ENCODE peak calls at places on chromosomes 12 and 14, in six cellular contexts. M, X, G, B, Q and P are unnamed samples.

GRCh38 chr12:78938341-78939084 is 73.9 kb downstream of the SYT1 start:
- DNase-seq in M (no peak), X (no peak), G (no peak), B (no peak), Q (no peak), P (no peak)

GRCh38 chr12:106769546-106769945 is 4.9 kb upstream of the RIC8B start:
- DNase-seq in M (no peak), Q (no peak), G (no peak), X (no peak), B (no peak), P (no peak)

GRCh38 chr14:99213603-99214002 is 58.4 kb downstream of the BCL11B start:
- DNase-seq in B (no peak), X (no peak), Q (no peak), G (no peak), M (no peak), P (no peak)

GRCh38 chr12:105931104-105931503 is 207.7 kb downstream of the NUAK1 start:
- DNase-seq in G (no peak), B (no peak), Q (no peak), X (no peak), M (no peak), P (no peak)

GRCh38 chr12:56947633-56948535 is 9.5 kb downstream of the RDH16 start:
- DNase-seq in G (no peak), B (no peak), Q (no peak), X (no peak), M (peak; percentile 50), P (no peak)

GRCh38 chr12:107903377-107904061 is 129.0 kb downstream of the ASCL4 start:
- DNase-seq in Q (no peak), G (peak; percentile 86), M (peak; percentile 94), X (no peak), B (peak; percentile 21), P (peak; percentile 76)

GRCh38 chr12:56338643-56339422 is at the start of gene IL23A:
- DNase-seq in Q (peak; percentile 63), M (no peak), X (no peak), G (peak; percentile 30), B (no peak), P (no peak)

GRCh38 chr12:31896514-31897039 is 62.6 kb upstream of the RESF1 start:
- DNase-seq in B (no peak), M (peak; percentile 84), X (peak; percentile 32), G (peak; percentile 73), Q (no peak), P (peak; percentile 52)

GRCh38 chr12:54853933-54854538 is at the start of gene MUCL1:
- DNase-seq in M (peak; percentile 69), X (peak; percentile 79), G (peak; percentile 58), Q (peak; percentile 49), B (no peak), P (peak; percentile 69)

GRCh38 chr12:55659486-55660385 is 23.0 kb downstream of the OR10P1 start:
- DNase-seq in B (peak; percentile 64), Q (no peak), X (no peak), G (peak; percentile 28), M (peak; percentile 67), P (no peak)

GRCh38 chr12:79326663-79327062 is 364.1 kb downstream of the PAWR start:
- DNase-seq in G (no peak), B (no peak), Q (no peak), X (no peak), M (no peak), P (no peak)

GRCh38 chr12:114579389-114579788 is 104.6 kb downstream of the TBX3 start:
- DNase-seq in Q (no peak), B (no peak), G (no peak), X (no peak), M (no peak), P (no peak)

GRCh38 chr12:99386907-99387306 is 260.6 kb upstream of the GARIN6 start:
- DNase-seq in X (no peak), Q (no peak), G (no peak), B (no peak), M (peak; percentile 21), P (no peak)

GRCh38 chr12:46268617-46269428 is at the start of gene SLC38A1:
- DNase-seq in M (peak; percentile 88), X (peak; percentile 62), B (peak; percentile 71), Q (no peak), G (peak; percentile 91), P (peak; percentile 88)

GRCh38 chr12:48999371-49000131 is at the start of gene DDN:
- DNase-seq in B (no peak), X (no peak), Q (no peak), G (no peak), M (peak; percentile 72), P (peak; percentile 46)

GRCh38 chr14:77804592-77804991 is 4.7 kb downstream of the ADCK1 start:
- DNase-seq in G (peak; percentile 31), M (peak; percentile 51), X (no peak), Q (no peak), B (no peak), P (no peak)

GRCh38 chr12:26334621-26335124 is 139.3 kb downstream of the SSPN start:
- DNase-seq in M (no peak), B (no peak), X (peak; percentile 31), Q (no peak), G (no peak), P (no peak)

GRCh38 chr12:53593031-53593430 is 33.2 kb downstream of the ATF7 start:
- DNase-seq in M (no peak), Q (no peak), X (no peak), B (no peak), G (no peak), P (no peak)

GRCh38 chr12:19576421-19576925 is 137.2 kb downstream of the AEBP2 start:
- DNase-seq in M (no peak), X (no peak), Q (no peak), B (no peak), G (no peak), P (no peak)

GRCh38 chr12:55762646-55763045 is 19.7 kb downstream of the GDF11 start:
- DNase-seq in G (no peak), M (no peak), X (no peak), Q (no peak), B (no peak), P (no peak)

GRCh38 chr12:41032386-41032785 is 155.7 kb upstream of the PDZRN4 start:
- DNase-seq in G (no peak), B (no peak), X (no peak), M (no peak), Q (no peak), P (no peak)

GRCh38 chr12:93205361-93205760 is 172.4 kb upstream of the NUDT4 start:
- DNase-seq in X (no peak), M (no peak), B (no peak), G (no peak), Q (no peak), P (no peak)

GRCh38 chr12:89117448-89118034 is 234.8 kb downstream of the DUSP6 start:
- DNase-seq in X (no peak), M (peak; percentile 38), Q (no peak), G (peak; percentile 10), B (no peak), P (peak; percentile 74)
- H3K27me3 ChIP-seq in X (no peaks in the 10 kb centered on the region), M (no peaks in the 10 kb centered on the region), Q (no peaks in the 10 kb centered on the region), G (no peaks in the 10 kb centered on the region), B (no peaks in the 10 kb centered on the region), P (no peaks in the 10 kb centered on the region)

DNA sequence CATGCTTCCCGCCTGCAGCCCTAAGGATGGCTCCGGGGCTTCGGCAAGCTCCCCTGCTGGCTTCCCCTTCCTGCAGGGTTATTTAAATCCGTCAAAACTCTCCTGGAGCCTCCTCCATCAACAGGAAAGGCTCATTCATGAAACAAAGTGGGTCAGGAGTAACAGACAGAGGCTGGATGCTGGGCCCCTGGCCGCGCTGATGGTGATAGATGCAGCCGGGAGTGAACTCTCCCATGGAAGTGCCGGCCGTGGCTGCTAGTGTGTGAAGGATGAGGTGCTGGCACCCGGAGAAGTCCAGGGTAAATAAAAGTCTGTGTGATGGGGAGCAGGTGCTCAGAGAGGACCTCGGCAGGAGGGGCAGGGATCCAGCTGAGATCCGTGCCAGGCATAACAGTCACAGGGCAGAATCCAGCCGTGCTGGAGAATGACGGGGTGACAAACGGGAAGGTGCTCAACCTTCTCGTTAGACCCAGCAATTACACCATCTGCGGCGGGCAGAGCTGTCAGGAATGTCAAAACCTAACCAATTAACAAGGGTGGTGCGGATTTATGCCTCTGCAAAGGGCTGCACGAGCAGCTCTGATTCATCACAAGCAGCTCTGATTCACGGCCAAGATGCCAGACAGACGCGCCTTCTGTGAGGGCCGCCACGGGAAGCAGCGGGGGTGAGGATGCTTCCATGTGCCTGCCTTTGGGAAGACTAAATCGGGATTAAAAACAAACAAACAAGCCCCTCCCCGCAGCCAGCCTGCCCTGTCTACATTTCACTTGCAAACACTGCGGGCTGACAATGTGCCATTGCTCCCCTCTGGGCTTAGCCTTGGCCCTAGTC is 55.6 kb downstream of the SYNE3 start:
- DNase-seq in M (no peak), X (no peak), G (peak; percentile 59), B (peak; percentile 62), Q (no peak), P (no peak)
- TF ChIP-seq EP300 in M (no peak), X (peak; percentile 45), G (peak; percentile 32), B (no peak), Q (no peak), P (no peak)

GRCh38 chr14:68375371-68375770 is 417.5 kb downstream of the ZFP36L1 start:
- DNase-seq in Q (no peak), G (no peak), X (no peak), B (no peak), M (no peak), P (no peak)
- H3K27me3 ChIP-seq in Q (no peaks in the 10 kb centered on the region), G (no peaks in the 10 kb centered on the region), X (no peaks in the 10 kb centered on the region), B (no peaks in the 10 kb centered on the region), M (no peaks in the 10 kb centered on the region), P (no peaks in the 10 kb centered on the region)

GRCh38 chr14:49688701-49689030 is 652 bp upstream of the POLE2 start:
- DNase-seq in X (no peak), M (no peak), B (no peak), G (no peak), Q (no peak), P (no peak)

GRCh38 chr14:49691031-49691430 is 1.9 kb upstream of the KLHDC1 start:
- DNase-seq in M (peak; percentile 65), B (no peak), X (no peak), Q (no peak), G (no peak), P (no peak)

GRCh38 chr14:49687942-49688700 is at the start of gene POLE2:
- DNase-seq in M (peak; percentile 86), B (peak; percentile 80), Q (peak; percentile 57), X (peak; percentile 55), G (peak; percentile 78), P (peak; percentile 78)

GRCh38 chr14:49692191-49692757 is 646 bp upstream of the KLHDC1 start:
- DNase-seq in X (no peak), G (no peak), M (peak; percentile 32), B (no peak), Q (no peak), P (no peak)

DNA sequence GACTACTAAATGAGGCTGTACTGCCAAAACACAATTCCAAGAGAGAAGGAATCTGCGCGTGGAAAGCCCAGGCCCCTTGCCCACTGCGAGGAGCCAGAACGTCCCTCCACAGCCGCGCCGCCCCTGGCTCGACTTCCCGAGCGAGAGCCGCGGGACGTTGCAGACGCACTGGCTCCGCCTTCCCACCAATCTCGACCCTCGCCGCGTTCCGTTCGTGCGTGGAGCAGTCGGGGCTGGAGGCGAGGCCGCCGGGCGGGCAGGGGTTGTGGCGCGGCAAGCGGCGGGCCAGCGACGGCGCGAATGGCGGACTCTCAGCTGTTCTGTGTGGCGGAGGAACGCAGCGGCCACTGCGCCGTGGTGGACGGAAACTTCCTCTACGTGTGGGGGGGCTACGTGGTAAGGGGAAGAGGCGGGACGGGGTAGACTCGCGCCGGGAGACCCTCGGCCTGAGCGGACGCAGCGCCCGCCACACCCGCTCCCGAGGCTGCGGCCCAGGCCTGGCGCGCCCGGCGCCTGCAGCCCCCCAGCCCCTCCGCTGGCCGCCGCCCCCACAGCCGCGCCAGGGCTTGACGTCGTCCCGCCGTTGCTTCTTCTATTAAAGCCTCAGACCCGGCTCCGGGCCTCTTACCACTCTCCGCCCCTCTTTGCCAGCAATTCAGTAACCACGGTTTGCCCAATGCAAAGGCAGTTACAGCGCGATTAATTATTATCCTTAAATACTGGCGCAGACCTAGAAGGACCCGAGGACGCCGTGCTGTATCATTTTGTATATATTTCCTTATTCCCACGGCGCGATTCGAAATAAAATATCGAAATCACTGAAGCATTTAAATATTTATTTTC is at the start of gene KLHDC1:
- DNase-seq in G (peak; percentile 89), Q (no peak), M (peak; percentile 69), X (peak; percentile 75), B (peak; percentile 91), P (peak; percentile 84)
- TF ChIP-seq EP300 in G (no peak), Q (no peak), M (no peak), X (peak; percentile 94), B (no peak), P (no peak)